ENCODE peak calls at places on chromosomes 1 and 21, in eight cellular contexts. V, B, A, I, S, G, C and K are unnamed samples. For H3K9me3, the result is how much of the 10 kb centered on the place peaks cover.

GRCh38 chr1:55212349-55213028 is 2.7 kb downstream of the USP24 start:
- DNase-seq in S (no peak), B (no peak), G (no peak), A (no peak), V (no peak), I (no peak), C (no peak), K (peak)

GRCh38 chr1:171898956-171899355 is 57.7 kb downstream of the DNM3 start:
- DNase-seq in I (no peak), V (peak), G (no peak), A (no peak), C (no peak), B (no peak), S (no peak), K (no peak)

GRCh38 chr21:46637952-46638746 is 2.7 kb downstream of the PRMT2 start:
- DNase-seq in G (no peak), S (no peak), B (peak), V (no peak), A (no peak), I (no peak), C (no peak), K (no peak)

GRCh38 chr21:29849735-29850176 is 90.0 kb downstream of the GRIK1 start:
- DNase-seq in A (no peak), I (peak), S (no peak), B (peak), C (peak), V (peak), G (no peak), K (peak)

GRCh38 chr1:111463029-111463683 is 10.6 kb upstream of the C1orf162 start:
- DNase-seq in C (no peak), G (no peak), A (no peak), I (no peak), B (peak), V (no peak), S (no peak), K (no peak)

GRCh38 chr1:3558036-3558726 is 53.1 kb downstream of the MEGF6 start:
- DNase-seq in G (no peak), V (no peak), C (no peak), I (no peak), S (no peak), B (no peak), A (no peak), K (no peak)

GRCh38 chr1:170664283-170664827 is 424 bp downstream of the PRRX1 start:
- DNase-seq in B (no peak), A (peak), S (no peak), C (peak), V (peak), G (peak), I (no peak), K (no peak)

GRCh38 chr21:22020221-22020620 is 1022.0 kb downstream of the NCAM2 start:
- DNase-seq in C (no peak), B (no peak), I (no peak), S (no peak), V (no peak), G (no peak), A (no peak), K (no peak)

GRCh38 chr1:125066385-125066784 is 3881.6 kb downstream of the SRGAP2C start:
- DNase-seq in G (peak), B (no peak), S (no peak), V (no peak), C (no peak), I (no peak), A (peak), K (no peak)

GRCh38 chr1:216847385-216848036 is 124.3 kb upstream of the ESRRG start:
- DNase-seq in I (no peak), C (no peak), V (no peak), B (no peak), G (no peak), A (no peak), S (no peak), K (no peak)

GRCh38 chr1:101300916-101301315 is 64.1 kb downstream of the S1PR1 start:
- DNase-seq in C (no peak), S (no peak), A (no peak), G (no peak), B (no peak), V (no peak), I (no peak), K (no peak)

GRCh38 chr1:225480825-225481434 is 53.1 kb upstream of the LBR start:
- DNase-seq in V (peak), C (peak), I (peak), A (no peak), B (peak), S (no peak), G (peak), K (peak)

GRCh38 chr1:18199462-18199861 is 91.9 kb downstream of the IGSF21 start:
- DNase-seq in B (no peak), I (no peak), C (no peak), A (peak), G (no peak), S (no peak), V (no peak), K (no peak)

GRCh38 chr1:30645807-30646206 is 77.6 kb downstream of the MATN1 start:
- DNase-seq in G (no peak), B (no peak), C (no peak), S (no peak), A (no peak), I (no peak), V (no peak), K (no peak)

GRCh38 chr1:95171270-95172245 is 54.4 kb downstream of the TLCD4 start:
- DNase-seq in I (no peak), B (no peak), C (no peak), G (no peak), A (no peak), V (no peak), S (no peak), K (no peak)

GRCh38 chr1:19206947-19207346 is 3.1 kb downstream of the UBR4 start:
- DNase-seq in B (no peak), S (no peak), I (no peak), V (no peak), C (no peak), G (no peak), A (no peak), K (no peak)

GRCh38 chr1:153922076-153922837 is 515 bp downstream of the GATAD2B start:
- DNase-seq in A (peak), I (peak), C (no peak), B (peak), G (peak), S (no peak), V (no peak), K (peak)

GRCh38 chr1:180503274-180503862 is 991 bp upstream of the ACBD6 start:
- DNase-seq in C (peak), S (no peak), V (no peak), A (no peak), I (no peak), B (peak), G (no peak), K (no peak)

GRCh38 chr1:65393345-65393744 is 27.1 kb upstream of the LEPR start:
- DNase-seq in G (no peak), C (no peak), V (no peak), A (no peak), I (no peak), S (no peak), B (peak), K (no peak)

GRCh38 chr1:52436817-52437216 is 32.4 kb downstream of the PRPF38A start:
- DNase-seq in S (no peak), G (no peak), A (no peak), C (no peak), B (no peak), V (no peak), I (no peak), K (no peak)

GRCh38 chr1:241637604-241638003 is 2.6 kb downstream of the CHML start:
- DNase-seq in C (no peak), V (no peak), S (no peak), B (peak), A (no peak), I (no peak), G (no peak), K (no peak)

GRCh38 chr1:197464039-197464438 is 196.0 kb downstream of the CRB1 start:
- DNase-seq in S (no peak), B (no peak), A (no peak), I (peak), C (no peak), G (no peak), V (no peak), K (no peak)

GRCh38 chr1:24275510-24275909 is 43.6 kb upstream of the GRHL3 start:
- DNase-seq in V (no peak), S (no peak), A (no peak), I (no peak), C (no peak), B (no peak), G (no peak), K (no peak)

GRCh38 chr1:212814548-212814947 is 22.9 kb downstream of the TATDN3 start:
- DNase-seq in V (no peak), S (no peak), B (no peak), A (no peak), G (no peak), C (no peak), I (peak), K (no peak)

GRCh38 chr1:246427611-246428010 is 79.5 kb downstream of the SMYD3 start:
- DNase-seq in A (no peak), B (no peak), C (no peak), G (no peak), S (no peak), I (no peak), V (no peak), K (no peak)
- H3K9me3 ChIP-seq in A (under half), B (under half), C (under half), G (under half), S (under half), I (under half), V (under half), K (under half)

DNA sequence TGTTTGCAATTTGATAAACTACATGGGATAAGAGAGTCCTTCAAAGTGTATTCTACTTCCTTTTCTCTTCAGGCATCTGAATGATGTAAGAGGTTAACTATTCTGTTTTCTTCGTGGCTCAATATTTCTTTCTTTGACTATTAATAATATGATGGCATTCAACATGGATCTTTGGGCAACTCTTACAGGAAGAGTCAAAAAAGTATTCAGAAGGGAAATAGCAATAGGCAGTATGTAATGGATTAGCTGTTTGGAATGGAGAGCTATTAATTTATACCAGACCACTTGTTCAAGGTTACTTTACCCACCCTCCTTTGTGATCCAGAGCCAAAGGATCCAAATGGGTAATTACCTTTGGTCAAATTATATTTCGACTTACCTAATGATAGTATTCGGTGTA is 74.5 kb downstream of the HMCN1 start:
- DNase-seq in I (no peak), S (no peak), C (no peak), B (no peak), V (no peak), G (no peak), A (no peak), K (no peak)
- H3K4me3 ChIP-seq in I (no peak), S (no peak), C (no peak), B (no peak), V (no peak), G (no peak), A (no peak), K (no peak)

GRCh38 chr1:109148838-109149555 is 35.1 kb downstream of the ELAPOR1 start:
- DNase-seq in G (no peak), S (no peak), V (no peak), B (peak), A (no peak), C (no peak), I (peak), K (no peak)
- H3K9me3 ChIP-seq in G (under half), S (under half), V (under half), B (under half), A (under half), C (under half), I (under half), K (under half)

DNA sequence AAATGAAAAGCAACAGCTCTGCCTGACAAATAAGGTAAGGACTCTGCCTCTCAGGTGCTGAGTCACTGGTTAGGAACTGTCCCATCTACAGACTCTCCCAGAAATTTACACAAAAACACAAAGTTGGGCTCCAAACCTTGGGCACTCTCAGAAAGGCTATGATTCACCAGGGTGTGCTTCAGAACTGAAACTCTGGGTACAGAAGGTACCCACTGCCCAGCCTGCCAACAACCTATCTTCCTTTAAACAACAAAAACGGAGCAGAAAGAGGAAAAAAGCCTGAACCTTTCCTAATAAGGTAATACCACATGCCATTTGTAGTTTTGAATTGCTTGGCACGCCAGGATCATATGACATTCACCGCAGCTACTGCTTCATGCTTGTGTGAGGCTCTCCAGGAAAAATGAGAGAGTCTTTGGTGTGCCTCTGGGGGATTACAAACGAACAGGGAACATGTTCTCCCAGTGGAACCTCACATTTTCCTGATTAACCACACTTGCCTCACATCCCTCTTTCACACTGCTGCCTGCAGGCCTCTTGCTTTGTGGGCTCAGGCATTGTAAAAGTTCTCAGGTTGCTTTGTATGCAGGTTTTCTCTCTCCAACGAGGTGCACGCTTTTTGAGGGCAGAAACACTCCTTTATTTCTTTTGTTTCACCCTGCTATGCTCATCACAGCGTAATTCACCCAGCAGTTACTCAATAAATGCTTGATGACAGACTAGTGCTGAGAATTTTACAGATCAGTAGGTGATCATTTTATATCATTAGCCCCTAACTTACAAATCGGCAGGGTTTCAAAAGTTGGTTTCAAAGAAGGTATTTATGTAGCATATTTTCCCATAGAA is 65.1 kb downstream of the GADD45A start:
- DNase-seq in G (no peak), V (peak), B (peak), C (no peak), A (no peak), I (peak), S (peak), K (no peak)
- H3K4me3 ChIP-seq in G (no peak), V (no peak), B (no peak), C (no peak), A (no peak), I (no peak), S (peak), K (no peak)

GRCh38 chr1:168265596-168265995 is 15.1 kb upstream of the TBX19 start:
- DNase-seq in A (no peak), C (no peak), V (no peak), S (no peak), I (no peak), B (no peak), G (no peak), K (no peak)
- H3K9me3 ChIP-seq in A (under half), C (under half), V (under half), S (under half), I (under half), B (under half), G (under half), K (under half)

DNA sequence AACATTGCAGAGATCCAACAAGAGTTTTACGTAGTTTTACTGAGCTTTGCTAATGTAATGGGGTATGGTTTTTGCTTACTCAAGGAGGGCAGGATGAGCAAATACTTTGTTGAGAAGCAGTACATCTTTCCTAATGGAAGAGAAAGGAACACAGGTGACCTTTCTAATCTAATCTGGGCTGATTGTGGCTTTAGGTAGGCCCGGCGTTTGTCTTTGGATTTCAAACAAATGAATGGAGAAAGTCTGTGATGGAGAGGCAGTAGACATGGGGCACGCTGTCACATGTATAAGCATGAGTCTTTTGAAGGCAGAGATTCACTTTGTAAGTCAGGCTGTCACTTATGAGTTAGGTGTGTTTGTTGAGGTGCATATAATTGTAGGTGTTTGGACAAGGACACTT is 1.7 kb downstream of the PLEKHM2 start:
- DNase-seq in G (no peak), V (no peak), C (no peak), B (no peak), I (no peak), A (no peak), S (no peak), K (no peak)
- H3K4me3 ChIP-seq in G (peak), V (peak), C (no peak), B (peak), I (peak), A (no peak), S (peak), K (peak)

GRCh38 chr1:86619313-86619712 is 72.4 kb downstream of the CLCA4 start:
- DNase-seq in C (no peak), I (no peak), A (no peak), V (no peak), S (no peak), G (no peak), B (no peak), K (no peak)

GRCh38 chr1:86616871-86617270 is 70.0 kb downstream of the CLCA4 start:
- DNase-seq in G (no peak), S (no peak), V (no peak), A (no peak), B (no peak), I (peak), C (peak), K (peak)

GRCh38 chr1:86616433-86616832 is 69.6 kb downstream of the CLCA4 start:
- DNase-seq in G (no peak), S (no peak), C (no peak), B (no peak), A (no peak), V (no peak), I (no peak), K (no peak)

GRCh38 chr1:86618358-86618757 is 71.5 kb downstream of the CLCA4 start:
- DNase-seq in I (no peak), A (no peak), S (no peak), C (no peak), B (no peak), G (no peak), V (no peak), K (no peak)

DNA sequence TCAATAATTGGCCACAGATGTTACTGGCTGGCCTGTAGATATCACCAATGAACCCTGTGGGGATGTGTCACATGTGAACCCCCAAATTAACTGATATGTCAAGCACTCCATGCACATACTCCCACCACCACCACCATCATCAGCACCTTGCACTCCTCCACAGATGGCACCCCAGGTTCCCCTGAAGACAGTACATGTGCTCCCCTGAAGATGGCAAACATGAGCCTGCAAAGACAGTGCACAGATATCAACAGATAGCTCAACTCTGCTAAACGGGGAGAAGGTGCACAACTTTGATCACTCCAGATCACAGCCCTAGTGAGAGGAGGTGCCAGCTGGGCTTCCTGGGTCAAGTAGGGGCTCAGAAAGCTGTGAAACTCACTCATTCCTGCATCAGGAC is 74.4 kb downstream of the CLCA4 start:
- DNase-seq in G (no peak), S (no peak), C (no peak), V (no peak), I (no peak), B (no peak), A (no peak), K (peak)
- H3K9me3 ChIP-seq in G (under half), S (under half), C (under half), V (under half), I (under half), B (under half), A (under half), K (under half)